ENCODE peak calls at places on chromosomes 2 and 18, in six cellular contexts. J is GM23338; H is upper lobe of right lung; G is naive thymus-derived CD4-positive, alpha-beta T cell; E is DND-41; Y is body of pancreas. Q is an unnamed sample.

GRCh38 chr2:48715042-48715899 is 40.3 kb downstream of the LHCGR start:
- DNase-seq in J (no peak), H (peak; percentile 70), G (no peak), E (no peak), Y (no peak), Q (no peak)

GRCh38 chr18:48072428-48073204 is 142.2 kb upstream of the SMAD2 start:
- DNase-seq in J (peak; percentile 27), H (peak; percentile 46), G (no peak), E (no peak), Y (no peak), Q (no peak)

GRCh38 chr2:199716807-199717586 is 134.0 kb downstream of the FTCDNL1 start:
- DNase-seq in J (no peak), H (no peak), G (no peak), E (no peak), Y (no peak), Q (no peak)

GRCh38 chr2:119178811-119179601 is 20.5 kb upstream of the C1QL2 start:
- DNase-seq in J (no peak), H (no peak), G (no peak), E (no peak), Y (peak; percentile 28), Q (no peak)

GRCh38 chr2:52939250-52939649 is 828.4 kb upstream of the CHAC2 start:
- DNase-seq in J (no peak), H (no peak), G (no peak), E (no peak), Y (no peak), Q (no peak)

GRCh38 chr18:48597110-48597509 is 58.3 kb downstream of the CTIF start:
- DNase-seq in J (no peak), H (no peak), G (no peak), E (no peak), Y (no peak), Q (no peak)

GRCh38 chr2:17830053-17831034 is 14.1 kb downstream of the MSGN1 start:
- DNase-seq in J (peak; percentile 96), H (peak; percentile 83), G (peak; percentile 5), E (no peak), Y (peak; percentile 67), Q (peak; percentile 59)

GRCh38 chr2:221641181-221641871 is 69.2 kb upstream of the EPHA4 start:
- DNase-seq in J (no peak), H (peak; percentile 76), G (no peak), E (no peak), Y (no peak), Q (no peak)

GRCh38 chr2:231928901-231929725 is 2.9 kb upstream of the NPPC start:
- DNase-seq in J (no peak), H (no peak), G (no peak), E (no peak), Y (no peak), Q (no peak)

GRCh38 chr2:80822999-80823398 is 518.4 kb upstream of the LRRTM1 start:
- DNase-seq in J (no peak), H (no peak), G (no peak), E (no peak), Y (no peak), Q (no peak)

GRCh38 chr18:35458677-35459441 is 38.9 kb downstream of the INO80C start:
- DNase-seq in J (peak; percentile 63), H (no peak), G (no peak), E (no peak), Y (peak; percentile 25), Q (no peak)

GRCh38 chr2:55838653-55839052 is 84.9 kb downstream of the EFEMP1 start:
- DNase-seq in J (no peak), H (no peak), G (no peak), E (no peak), Y (no peak), Q (no peak)
- H3K27ac ChIP-seq in J (no peak overlapping the region), H (peak overlapping the region; percentile 56), G (no peak overlapping the region), E (no peak overlapping the region), Y (peak overlapping the region; percentile 71), Q (no peak overlapping the region)

DNA sequence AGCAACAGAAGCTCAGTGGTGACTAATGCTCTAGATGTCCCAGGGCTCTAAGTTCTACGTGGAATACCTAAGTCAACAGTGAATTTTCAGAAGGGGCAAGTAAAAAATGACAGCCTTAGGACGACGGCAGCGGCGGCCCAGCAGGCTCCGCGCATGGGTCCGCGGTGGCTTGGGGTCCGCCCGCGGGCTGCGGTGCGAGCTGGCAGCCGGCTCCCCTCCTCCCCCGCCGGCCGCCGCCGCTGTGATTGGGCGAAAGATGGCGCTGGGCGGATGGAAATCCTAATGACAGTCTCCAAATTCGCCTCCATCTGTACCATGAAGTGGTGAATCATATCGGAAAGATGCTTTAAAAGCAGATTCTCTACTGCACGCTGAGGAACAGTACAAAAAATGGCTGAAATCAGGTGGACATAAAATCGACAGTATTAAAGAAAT is 74.7 kb downstream of the HNRNPLL start:
- DNase-seq in J (peak; percentile 79), H (peak; percentile 66), G (no peak), E (no peak), Y (no peak), Q (no peak)
- H3K4me3 ChIP-seq in J (peak overlapping the region; percentile 39), H (peak overlapping the region; percentile 42), G (no peak overlapping the region), E (no peak overlapping the region), Y (no peak overlapping the region), Q (peak overlapping the region; percentile 22)

DNA sequence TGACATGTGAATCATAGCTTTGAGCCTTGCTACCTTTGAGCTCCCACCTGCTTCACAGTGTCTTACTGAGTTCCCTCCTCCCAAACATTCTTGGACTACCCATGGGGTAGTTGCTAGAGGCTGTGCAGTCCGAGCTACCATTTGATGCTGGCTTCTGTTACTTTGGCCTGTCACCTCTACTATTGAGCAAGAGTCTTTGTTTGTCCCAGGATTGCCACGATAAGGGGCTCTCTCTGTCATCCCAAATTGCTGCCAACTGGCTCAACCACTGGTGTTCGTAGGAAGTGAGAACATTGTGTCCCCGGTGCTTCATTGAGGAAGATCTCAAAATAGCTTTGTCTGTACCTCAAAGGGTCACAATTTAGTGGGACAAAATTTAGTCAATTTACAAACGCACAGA is 59.1 kb upstream of the PAX8 start:
- DNase-seq in J (no peak), H (no peak), G (no peak), E (no peak), Y (no peak), Q (no peak)
- H3K27ac ChIP-seq in J (no peak overlapping the region), H (no peak overlapping the region), G (no peak overlapping the region), E (no peak overlapping the region), Y (no peak overlapping the region), Q (no peak overlapping the region)

GRCh38 chr2:10311736-10312135 is 9.0 kb downstream of the HPCAL1 start:
- DNase-seq in J (no peak), H (no peak), G (no peak), E (no peak), Y (no peak), Q (no peak)
- H3K4me3 ChIP-seq in J (no peak overlapping the region), H (no peak overlapping the region), G (no peak overlapping the region), E (no peak overlapping the region), Y (no peak overlapping the region), Q (no peak overlapping the region)

GRCh38 chr18:62496262-62496661 is 26.6 kb upstream of the ZCCHC2 start:
- DNase-seq in J (no peak), H (no peak), G (no peak), E (no peak), Y (no peak), Q (no peak)
- H3K27ac ChIP-seq in J (no peak overlapping the region), H (no peak overlapping the region), G (no peak overlapping the region), E (no peak overlapping the region), Y (no peak overlapping the region), Q (no peak overlapping the region)

GRCh38 chr2:63048367-63049171 is 2.1 kb upstream of the OTX1 start:
- DNase-seq in J (peak; percentile 79), H (no peak), G (no peak), E (no peak), Y (no peak), Q (no peak)
- H3K4me3 ChIP-seq in J (peak overlapping the region; percentile 89), H (no peak overlapping the region), G (no peak overlapping the region), E (no peak overlapping the region), Y (no peak overlapping the region), Q (no peak overlapping the region)

GRCh38 chr2:128624425-128624795 is 305.7 kb upstream of the HS6ST1 start:
- DNase-seq in J (no peak), H (peak; percentile 26), G (no peak), E (no peak), Y (no peak), Q (no peak)
- H3K27ac ChIP-seq in J (no peak overlapping the region), H (no peak overlapping the region), G (no peak overlapping the region), E (peak overlapping the region; percentile 77), Y (no peak overlapping the region), Q (no peak overlapping the region)

GRCh38 chr2:64210816-64211215 is 66.6 kb upstream of the PELI1 start:
- DNase-seq in J (no peak), H (no peak), G (no peak), E (no peak), Y (no peak), Q (no peak)

GRCh38 chr2:64212346-64212745 is 68.1 kb upstream of the PELI1 start:
- DNase-seq in J (no peak), H (no peak), G (peak; percentile 57), E (peak; percentile 37), Y (no peak), Q (no peak)

GRCh38 chr2:64212801-64213321 is 68.6 kb upstream of the PELI1 start:
- DNase-seq in J (peak; percentile 36), H (no peak), G (no peak), E (no peak), Y (no peak), Q (no peak)

GRCh38 chr2:64213607-64214275 is 69.5 kb upstream of the PELI1 start:
- DNase-seq in J (no peak), H (no peak), G (no peak), E (no peak), Y (no peak), Q (no peak)

GRCh38 chr2:64211471-64211870 is 67.3 kb upstream of the PELI1 start:
- DNase-seq in J (no peak), H (no peak), G (no peak), E (no peak), Y (no peak), Q (no peak)
- H3K4me3 ChIP-seq in J (no peak overlapping the region), H (no peak overlapping the region), G (no peak overlapping the region), E (no peak overlapping the region), Y (no peak overlapping the region), Q (no peak overlapping the region)

DNA sequence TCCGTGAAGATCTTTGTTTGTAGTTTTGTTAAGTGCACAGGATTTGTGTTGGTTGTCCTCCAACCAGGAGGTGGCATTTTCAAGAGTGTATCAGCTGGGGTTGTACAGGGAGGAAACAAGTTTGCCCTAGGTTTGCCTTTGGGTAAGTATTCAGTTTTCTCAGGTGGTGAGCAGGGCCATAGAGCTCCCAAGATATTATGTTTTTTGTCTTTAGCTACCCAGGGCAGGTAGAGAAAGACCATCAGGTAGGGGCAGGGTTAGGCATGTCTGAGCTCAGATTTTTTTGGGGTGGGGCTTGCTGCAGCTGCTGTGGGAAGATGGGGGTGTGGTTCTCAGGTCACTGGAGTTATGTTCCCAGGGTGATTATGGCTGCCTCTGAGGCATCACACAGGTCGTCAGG is 191.6 kb downstream of the DCDC2C start:
- DNase-seq in J (no peak), H (no peak), G (no peak), E (no peak), Y (no peak), Q (no peak)
- H3K27ac ChIP-seq in J (no peak overlapping the region), H (no peak overlapping the region), G (no peak overlapping the region), E (no peak overlapping the region), Y (no peak overlapping the region), Q (no peak overlapping the region)

GRCh38 chr2:12734914-12735654 is 18.3 kb downstream of the TRIB2 start:
- DNase-seq in J (no peak), H (no peak), G (no peak), E (no peak), Y (no peak), Q (no peak)
- H3K4me3 ChIP-seq in J (no peak overlapping the region), H (no peak overlapping the region), G (no peak overlapping the region), E (no peak overlapping the region), Y (no peak overlapping the region), Q (no peak overlapping the region)

Q was measured in CD4-positive, CD25-positive, alpha-beta regulatory T cell.